ENCODE peak calls at places on chromosome 18, in six cellular contexts. F is HCEC 1CT; D is left colon; X is activated CD8-positive, alpha-beta memory T cell treated with anti-CD3 and anti-CD28 coated beads for 24 hours; P is ELF-1; G is stimulated activated CD4-positive, alpha-beta T cell treated with anti-CD3 and anti-CD28 coated beads, Interleukin-15, amount 100 ng/mL, for 48 hours. K is an unnamed sample.

GRCh38 chr18:55489742-55490055 is 98.3 kb downstream of the TCF4 start:
- DNase-seq in F (no peak), D (no peak), X (no peak), P (no peak), G (peak; percentile 25), K (no peak)

GRCh38 chr18:50401888-50402287 is 27.0 kb downstream of the SKA1 start:
- DNase-seq in F (no peak), D (peak; percentile 82), X (no peak), P (peak; percentile 68), G (no peak), K (peak; percentile 81)

GRCh38 chr18:49609416-49610284 is 47.8 kb downstream of the LIPG start:
- DNase-seq in F (no peak), D (no peak), X (no peak), P (no peak), G (no peak), K (peak; percentile 43)

GRCh38 chr18:45463433-45463832 is 151.8 kb upstream of the SLC14A2 start:
- DNase-seq in F (no peak), D (no peak), X (no peak), P (no peak), G (no peak), K (no peak)

GRCh38 chr18:59690216-59691045 is 6.8 kb downstream of the CCBE1 start:
- DNase-seq in F (no peak), D (no peak), X (no peak), P (no peak), G (no peak), K (no peak)

GRCh38 chr18:45993441-45993840 is 26.3 kb upstream of the EPG5 start:
- DNase-seq in F (peak; percentile 80), D (no peak), X (no peak), P (peak; percentile 10), G (no peak), K (no peak)

GRCh38 chr18:13003466-13003896 is 12.3 kb downstream of the CEP192 start:
- DNase-seq in F (peak; percentile 63), D (peak; percentile 16), X (no peak), P (peak; percentile 88), G (no peak), K (peak; percentile 93)

GRCh38 chr18:44541781-44542180 is 138.9 kb upstream of the SETBP1 start:
- DNase-seq in F (no peak), D (no peak), X (no peak), P (no peak), G (no peak), K (no peak)

GRCh38 chr18:54229660-54230059 is 5.2 kb upstream of the MBD2 start:
- DNase-seq in F (no peak), D (no peak), X (no peak), P (no peak), G (no peak), K (no peak)

GRCh38 chr18:47316924-47317323 is 65.5 kb upstream of the SKOR2 start:
- DNase-seq in F (no peak), D (no peak), X (no peak), P (no peak), G (no peak), K (no peak)

GRCh38 chr18:6734746-6735430 is 5.4 kb downstream of the ARHGAP28 start:
- DNase-seq in F (peak; percentile 27), D (no peak), X (no peak), P (no peak), G (no peak), K (no peak)

GRCh38 chr18:967037-967576 is 62.4 kb downstream of the ADCYAP1 start:
- DNase-seq in F (no peak), D (no peak), X (no peak), P (no peak), G (no peak), K (no peak)

GRCh38 chr18:66990909-66991308 is 387.0 kb upstream of the CDH19 start:
- DNase-seq in F (no peak), D (no peak), X (no peak), P (no peak), G (no peak), K (no peak)

GRCh38 chr18:23636041-23636399 is 26.7 kb downstream of the ANKRD29 start:
- DNase-seq in F (no peak), D (no peak), X (no peak), P (no peak), G (no peak), K (no peak)

GRCh38 chr18:13220326-13220991 is 1.9 kb downstream of the LDLRAD4 start:
- DNase-seq in F (no peak), D (peak; percentile 39), X (peak; percentile 56), P (peak; percentile 45), G (no peak), K (peak; percentile 91)

GRCh38 chr18:41767960-41768359 is 187.1 kb upstream of the PIK3C3 start:
- DNase-seq in F (peak; percentile 41), D (no peak), X (no peak), P (no peak), G (no peak), K (no peak)

GRCh38 chr18:75857558-75857957 is 430.1 kb upstream of the SMIM21 start:
- DNase-seq in F (no peak), D (no peak), X (no peak), P (no peak), G (no peak), K (no peak)

GRCh38 chr18:56615738-56616520 is 22.5 kb downstream of the TXNL1 start:
- DNase-seq in F (no peak), D (peak; percentile 24), X (no peak), P (no peak), G (no peak), K (no peak)

GRCh38 chr18:55185391-55185790 is 226.1 kb upstream of the CCDC68 start:
- DNase-seq in F (no peak), D (no peak), X (no peak), P (no peak), G (no peak), K (no peak)

GRCh38 chr18:59861009-59861408 is 38.8 kb upstream of the PMAIP1 start:
- DNase-seq in F (no peak), D (no peak), X (no peak), P (no peak), G (no peak), K (no peak)

GRCh38 chr18:26963292-26963691 is 97.8 kb upstream of the AQP4 start:
- DNase-seq in F (no peak), D (no peak), X (no peak), P (no peak), G (no peak), K (no peak)

GRCh38 chr18:2337552-2338141 is 233.7 kb downstream of the METTL4 start:
- DNase-seq in F (peak; percentile 31), D (peak; percentile 51), X (peak; percentile 59), P (no peak), G (peak; percentile 5), K (no peak)

GRCh38 chr18:59553273-59553672 is 143.9 kb downstream of the CCBE1 start:
- DNase-seq in F (no peak), D (no peak), X (no peak), P (no peak), G (no peak), K (no peak)

GRCh38 chr18:12231040-12231882 is 22.9 kb upstream of the CIDEA start:
- DNase-seq in F (no peak), D (no peak), X (no peak), P (no peak), G (no peak), K (no peak)

GRCh38 chr18:55334875-55335274 is 253.1 kb downstream of the TCF4 start:
- DNase-seq in F (no peak), D (no peak), X (no peak), P (no peak), G (no peak), K (no peak)

GRCh38 chr18:70228546-70228945 is 23.1 kb upstream of the RTTN start:
- DNase-seq in F (no peak), D (no peak), X (no peak), P (no peak), G (no peak), K (no peak)

K was measured in islet precursor cell.